ENCODE peak calls at places on chromosomes 13 and 19, in five cellular contexts. G is esophagus muscularis mucosa, F is pancreas, L is cardiac muscle cell, O is IMR-90. N is an unnamed sample.

GRCh38 chr19:48608798-48609263 is 2.3 kb downstream of the SPACA4 start:
- DNase-seq in G (no peak), F (no peak), O (no peak), L (peak), N (peak)

GRCh38 chr19:3506384-3507340 is 551 bp downstream of the FZR1 start:
- DNase-seq in G (no peak), O (no peak), L (no peak), F (peak), N (no peak)

GRCh38 chr19:10514211-10515145 is 2.8 kb downstream of the S1PR5 start:
- DNase-seq in O (no peak), L (no peak), F (no peak), G (no peak), N (no peak)

GRCh38 chr19:45653634-45654033 is 14.4 kb upstream of the GIPR start:
- DNase-seq in L (no peak), O (no peak), G (no peak), F (no peak), N (no peak)

GRCh38 chr13:97287047-97287383 is 64.9 kb downstream of the MBNL2 start:
- DNase-seq in G (no peak), L (no peak), F (no peak), O (no peak), N (no peak)

GRCh38 chr13:42753697-42754096 is 27.7 kb upstream of the FAM216B start:
- DNase-seq in O (no peak), F (no peak), L (peak), G (no peak), N (no peak)

GRCh38 chr13:21670883-21671792 is at the start of gene FGF9:
- DNase-seq in O (peak), G (no peak), L (peak), F (peak), N (peak)

GRCh38 chr13:105530468-105530867 is 1005.0 kb downstream of the EFNB2 start:
- DNase-seq in L (no peak), F (no peak), G (no peak), O (no peak), N (no peak)

GRCh38 chr19:51799998-51800848 is 5.3 kb downstream of the FPR3 start:
- DNase-seq in O (peak), G (no peak), L (peak), F (no peak), N (peak)

GRCh38 chr19:10112895-10113591 is 1.6 kb downstream of the P2RY11 start:
- DNase-seq in L (peak), O (no peak), F (no peak), G (no peak), N (no peak)

GRCh38 chr19:55069137-55069858 is 6.3 kb upstream of the RDH13 start:
- DNase-seq in O (no peak), F (no peak), L (peak), G (no peak), N (peak)

GRCh38 chr13:31168736-31169135 is 7.0 kb upstream of the HSPH1 start:
- DNase-seq in F (no peak), G (no peak), L (no peak), O (no peak), N (no peak)

GRCh38 chr13:80010286-80010831 is 330.6 kb downstream of the SPRY2 start:
- DNase-seq in O (no peak), G (no peak), L (no peak), F (no peak), N (no peak)

GRCh38 chr13:70874646-70875045 is 766.4 kb upstream of the KLHL1 start:
- DNase-seq in L (no peak), O (no peak), G (no peak), F (no peak), N (no peak)

GRCh38 chr19:6677924-6678689 is 8.1 kb upstream of the TNFSF14 start:
- DNase-seq in O (no peak), L (peak), G (no peak), F (no peak), N (no peak)
- TF ChIP-seq CTCF in O (no peak), L (no peak), G (no peak), F (no peak), N (no peak)

DNA sequence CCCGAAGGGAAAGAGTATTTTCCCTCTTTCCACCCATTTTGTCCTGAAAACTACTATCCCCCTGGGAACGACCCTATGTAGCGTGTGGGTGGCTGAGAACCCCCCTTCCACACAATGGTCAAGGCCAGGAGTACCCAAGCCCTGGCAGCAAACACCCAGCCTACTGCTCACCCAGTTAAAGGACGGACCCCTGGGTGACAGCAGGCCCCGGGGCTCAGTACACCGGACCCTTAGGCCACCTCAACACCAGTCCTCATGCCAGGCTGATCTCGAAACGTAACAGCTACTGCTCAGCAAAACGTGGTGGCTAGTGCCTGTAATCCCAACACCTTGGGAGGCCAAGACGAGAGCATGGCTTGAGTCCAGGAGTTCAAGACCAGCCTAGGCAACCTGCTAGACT is 1.4 kb downstream of the ANKRD27 start:
- DNase-seq in G (no peak), L (no peak), F (no peak), O (no peak), N (no peak)
- H3K4me3 ChIP-seq in G (peak), L (no peak), F (peak), O (no peak), N (no peak)

GRCh38 chr19:14023404-14024235 is 4.3 kb upstream of the RLN3 start:
- DNase-seq in L (peak), G (no peak), F (peak), O (peak), N (peak)
- TF ChIP-seq CTCF in L (peak), G (no peak), F (peak), O (peak), N (peak)

GRCh38 chr13:33678906-33679657 is 138.9 kb upstream of the RFC3 start:
- DNase-seq in L (peak), O (peak), F (peak), G (no peak), N (peak)
- H3K4me3 ChIP-seq in L (no peak), O (no peak), F (peak), G (peak), N (no peak)

GRCh38 chr13:44818428-44818827 is 170.8 kb downstream of the NUFIP1 start:
- DNase-seq in L (peak), G (no peak), O (peak), F (no peak), N (peak)
- TF ChIP-seq CTCF in L (peak), G (no peak), O (peak), F (no peak), N (no peak)

N was measured in astrocyte of the spinal cord.